ENCODE peak calls at places on chromosome 12, in five cellular contexts. R is foreskin melanocyte; H is MV-4-11; C is ureter; Y is activated T-helper 1 cell treated with anti-CD3 and anti-CD28 coated beads, Interleukin-2, amount 50 U/mL, for 16 hours. D is an unnamed sample.
A peak's percentile ranks its signal among the peaks of the same experiment; 100 is the strongest.

GRCh38 chr12:3214508-3215365 is 137.6 kb downstream of the TSPAN9 start:
- DNase-seq in Y (no peak), C (peak; percentile 62), R (no peak), H (no peak), D (no peak)

GRCh38 chr12:26117321-26117720 is 7.5 kb downstream of the BHLHE41 start:
- DNase-seq in H (no peak), C (no peak), R (no peak), Y (no peak), D (no peak)

GRCh38 chr12:22287056-22287455 is 47.5 kb downstream of the ST8SIA1 start:
- DNase-seq in R (no peak), C (no peak), H (no peak), Y (no peak), D (no peak)

GRCh38 chr12:25491396-25491948 is 61.6 kb downstream of the LMNTD1 start:
- DNase-seq in H (no peak), Y (no peak), C (no peak), R (peak; percentile 73), D (no peak)

GRCh38 chr12:47988073-47989022 is 15.9 kb downstream of the COL2A1 start:
- DNase-seq in R (no peak), C (no peak), H (no peak), Y (no peak), D (no peak)

GRCh38 chr12:22535478-22535877 is 8.9 kb downstream of the C2CD5 start:
- DNase-seq in Y (no peak), C (no peak), R (no peak), H (no peak), D (no peak)

GRCh38 chr12:20459920-20460319 is 91.6 kb downstream of the PDE3A start:
- DNase-seq in C (no peak), Y (no peak), H (no peak), R (no peak), D (no peak)

GRCh38 chr12:115001538-115001937 is 317.6 kb upstream of the TBX3 start:
- DNase-seq in H (peak; percentile 46), Y (no peak), C (no peak), R (no peak), D (no peak)

GRCh38 chr12:122871851-122872785 is 23.8 kb downstream of the VPS37B start:
- DNase-seq in C (peak; percentile 82), H (peak; percentile 86), Y (no peak), R (peak; percentile 95), D (peak; percentile 95)

GRCh38 chr12:24360907-24361306 is 411.4 kb upstream of the SOX5 start:
- DNase-seq in H (no peak), R (peak; percentile 38), Y (no peak), C (no peak), D (no peak)

D was measured in KBM-7.